ENCODE peak calls at places on chromosomes 6 and 20, in five cellular contexts. Q is fibroblast of lung; P is SW480; W is right lobe of liver; K is stimulated activated CD4-positive, alpha-beta T cell treated with anti-CD3 and anti-CD28 coated beads, Interleukin-2, amount 100 ng/mL, for 24 hours. G is an unnamed sample.

GRCh38 chr20:61896058-61896961 is 169.4 kb downstream of the TAF4 start:
- DNase-seq in P (peak), W (no peak), K (peak), Q (peak), G (peak)

GRCh38 chr20:63310265-63310971 is 17.4 kb downstream of the COL20A1 start:
- DNase-seq in W (no peak), Q (no peak), K (no peak), P (no peak), G (no peak)

GRCh38 chr6:10000461-10000992 is 414.3 kb downstream of the TFAP2A start:
- DNase-seq in Q (no peak), W (no peak), P (no peak), K (no peak), G (no peak)

GRCh38 chr6:125577263-125577662 is 172.2 kb upstream of the HEY2 start:
- DNase-seq in P (no peak), K (no peak), Q (no peak), W (no peak), G (no peak)

GRCh38 chr20:3987296-3987695 is 28.1 kb downstream of the RNF24 start:
- DNase-seq in P (no peak), Q (no peak), K (no peak), W (no peak), G (no peak)

GRCh38 chr6:112289039-112289566 is 34.7 kb upstream of the LAMA4 start:
- DNase-seq in W (no peak), Q (peak), K (no peak), P (no peak), G (peak)

GRCh38 chr6:84546427-84546914 is 217.9 kb downstream of the TBX18 start:
- DNase-seq in P (peak), W (no peak), K (no peak), Q (peak), G (peak)

GRCh38 chr6:144176043-144176442 is 25.7 kb downstream of the STX11 start:
- DNase-seq in Q (no peak), W (no peak), P (no peak), K (no peak), G (no peak)

GRCh38 chr20:3560162-3560561 is 89.3 kb downstream of the ATRN start:
- DNase-seq in K (no peak), P (no peak), W (no peak), Q (no peak), G (no peak)

GRCh38 chr6:91476000-91476399 is 889.1 kb upstream of the MAP3K7 start:
- DNase-seq in K (no peak), P (peak), Q (peak), W (no peak), G (peak)

G was measured in astrocyte of the hippocampus.